ENCODE peak calls at places on chromosomes 5 and 9, in eight cellular contexts. K, I, F, C, P, X, E and T are unnamed samples. For H3K4me1, the result is how much of the 10 kb centered on the place peaks cover.

GRCh38 chr5:127080001-127080478 is 6.7 kb upstream of the C5orf63 start:
- DNase-seq in K (no peak), I (no peak), F (no peak), C (no peak), P (no peak), X (no peak), E (peak), T (no peak)

GRCh38 chr5:142904421-142904820 is 134.2 kb downstream of the ARHGAP26 start:
- DNase-seq in K (no peak), I (no peak), F (no peak), C (no peak), P (no peak), X (no peak), E (no peak), T (no peak)

GRCh38 chr5:10233011-10233410 is 16.7 kb downstream of the ATPSCKMT start:
- DNase-seq in K (no peak), I (no peak), F (no peak), C (no peak), P (no peak), X (no peak), E (no peak), T (no peak)

GRCh38 chr5:142289708-142290573 is 34.9 kb downstream of the SPRY4 start:
- DNase-seq in K (no peak), I (no peak), F (no peak), C (no peak), P (no peak), X (no peak), E (no peak), T (no peak)

GRCh38 chr5:154285661-154286408 is 95.3 kb downstream of the GALNT10 start:
- DNase-seq in K (no peak), I (no peak), F (no peak), C (peak), P (no peak), X (no peak), E (peak), T (no peak)

GRCh38 chr9:101119206-101119819 is 90.8 kb downstream of the PLPPR1 start:
- DNase-seq in K (peak), I (peak), F (no peak), C (peak), P (peak), X (no peak), E (peak), T (no peak)

GRCh38 chr9:15509931-15510788 is 610 bp downstream of the PSIP1 start:
- DNase-seq in K (no peak), I (peak), F (peak), C (peak), P (peak), X (peak), E (peak), T (peak)

GRCh38 chr5:177336603-177337494 is 14.6 kb downstream of the LMAN2 start:
- DNase-seq in K (no peak), I (no peak), F (no peak), C (no peak), P (no peak), X (no peak), E (no peak), T (no peak)

GRCh38 chr5:115415143-115415491 is 118.7 kb upstream of the CCDC112 start:
- DNase-seq in K (no peak), I (peak), F (no peak), C (peak), P (peak), X (no peak), E (peak), T (no peak)

GRCh38 chr5:125668904-125669303 is 754.3 kb upstream of the GRAMD2B start:
- DNase-seq in K (no peak), I (no peak), F (no peak), C (no peak), P (no peak), X (no peak), E (no peak), T (no peak)

GRCh38 chr5:174723315-174723978 is 935 bp upstream of the MSX2 start:
- DNase-seq in K (no peak), I (no peak), F (no peak), C (no peak), P (no peak), X (no peak), E (no peak), T (no peak)

GRCh38 chr5:156354571-156354970 is 27.6 kb downstream of the SGCD start:
- DNase-seq in K (no peak), I (no peak), F (no peak), C (no peak), P (no peak), X (no peak), E (peak), T (no peak)

GRCh38 chr9:110189001-110189400 is 19.0 kb downstream of the C9orf152 start:
- DNase-seq in K (peak), I (peak), F (peak), C (peak), P (no peak), X (no peak), E (no peak), T (no peak)

GRCh38 chr9:9846538-9846937 is 766.3 kb downstream of the PTPRD start:
- DNase-seq in K (no peak), I (no peak), F (no peak), C (no peak), P (no peak), X (no peak), E (no peak), T (no peak)

GRCh38 chr5:151014680-151015343 is 5.6 kb upstream of the GPX3 start:
- DNase-seq in K (no peak), I (no peak), F (no peak), C (no peak), P (no peak), X (no peak), E (no peak), T (no peak)

GRCh38 chr5:120254385-120254784 is 209.7 kb upstream of the PRR16 start:
- DNase-seq in K (no peak), I (no peak), F (no peak), C (no peak), P (no peak), X (no peak), E (no peak), T (no peak)

GRCh38 chr9:6080154-6080716 is 64.8 kb upstream of the RANBP6 start:
- DNase-seq in K (peak), I (peak), F (peak), C (peak), P (peak), X (peak), E (peak), T (peak)

GRCh38 chr9:1018121-1018520 is 32.0 kb upstream of the DMRT2 start:
- DNase-seq in K (peak), I (peak), F (no peak), C (peak), P (no peak), X (no peak), E (peak), T (peak)

GRCh38 chr5:102099766-102100331 is 196.2 kb downstream of the SLCO4C1 start:
- DNase-seq in K (no peak), I (no peak), F (no peak), C (no peak), P (no peak), X (no peak), E (no peak), T (no peak)

GRCh38 chr9:129102791-129103594 is 7.6 kb downstream of the CRAT start:
- DNase-seq in K (peak), I (peak), F (no peak), C (peak), P (peak), X (no peak), E (peak), T (no peak)

GRCh38 chr5:157354825-157355224 is 88.9 kb downstream of the CYFIP2 start:
- DNase-seq in K (no peak), I (no peak), F (no peak), C (peak), P (no peak), X (no peak), E (no peak), T (no peak)

GRCh38 chr5:1555011-1555807 is 31.4 kb upstream of the LPCAT1 start:
- DNase-seq in K (peak), I (no peak), F (no peak), C (peak), P (peak), X (no peak), E (peak), T (no peak)

GRCh38 chr5:35061216-35061615 is 13.5 kb upstream of the AGXT2 start:
- DNase-seq in K (no peak), I (no peak), F (no peak), C (no peak), P (no peak), X (no peak), E (peak), T (no peak)

GRCh38 chr5:119083679-119084078 is 12.8 kb downstream of the DMXL1 start:
- DNase-seq in K (no peak), I (no peak), F (no peak), C (no peak), P (no peak), X (no peak), E (no peak), T (no peak)

GRCh38 chr5:124285733-124286132 is 460.7 kb downstream of the ZNF608 start:
- DNase-seq in K (no peak), I (no peak), F (no peak), C (no peak), P (no peak), X (no peak), E (no peak), T (no peak)

GRCh38 chr5:5424736-5425135 is 2.3 kb downstream of the ICE1 start:
- DNase-seq in K (no peak), I (no peak), F (no peak), C (no peak), P (no peak), X (no peak), E (peak), T (peak)

GRCh38 chr9:132046456-132046855 is 33.2 kb downstream of the MED27 start:
- DNase-seq in K (no peak), I (no peak), F (no peak), C (no peak), P (no peak), X (no peak), E (peak), T (no peak)

GRCh38 chr9:120914953-120915352 is 11.6 kb downstream of the TRAF1 start:
- DNase-seq in K (no peak), I (no peak), F (peak), C (no peak), P (no peak), X (no peak), E (peak), T (no peak)

GRCh38 chr9:130175355-130175754 is 3.2 kb downstream of the NCS1 start:
- DNase-seq in K (no peak), I (no peak), F (no peak), C (no peak), P (no peak), X (no peak), E (no peak), T (no peak)

GRCh38 chr5:141437208-141437607 is 6.9 kb downstream of the PCDHGA12 start:
- DNase-seq in K (no peak), I (no peak), F (no peak), C (no peak), P (no peak), X (no peak), E (peak), T (no peak)

GRCh38 chr9:137085918-137086530 is 761 bp upstream of the MAN1B1 start:
- DNase-seq in K (no peak), I (peak), F (peak), C (peak), P (peak), X (no peak), E (peak), T (no peak)

GRCh38 chr5:139676406-139676805 is 28.3 kb downstream of the CXXC5 start:
- DNase-seq in K (no peak), I (no peak), F (no peak), C (no peak), P (no peak), X (no peak), E (no peak), T (no peak)

GRCh38 chr5:139678283-139678613 is 30.1 kb downstream of the CXXC5 start:
- DNase-seq in K (no peak), I (no peak), F (no peak), C (no peak), P (no peak), X (no peak), E (no peak), T (no peak)

GRCh38 chr5:139676951-139677367 is 28.8 kb downstream of the CXXC5 start:
- DNase-seq in K (peak), I (peak), F (no peak), C (no peak), P (no peak), X (no peak), E (no peak), T (no peak)

GRCh38 chr5:139678751-139679750 is 30.9 kb downstream of the CXXC5 start:
- DNase-seq in K (peak), I (no peak), F (no peak), C (no peak), P (no peak), X (no peak), E (peak), T (no peak)

GRCh38 chr5:139677404-139678282 is 29.5 kb downstream of the CXXC5 start:
- DNase-seq in K (peak), I (no peak), F (no peak), C (no peak), P (no peak), X (no peak), E (no peak), T (no peak)
- H3K27ac ChIP-seq in K (peak), I (peak), F (no peak), C (peak), P (no peak), X (no peak), E (no peak), T (no peak)

GRCh38 chr9:133968428-133968827 is 23.7 kb downstream of the VAV2 start:
- DNase-seq in K (no peak), I (no peak), F (peak), C (no peak), P (no peak), X (no peak), E (no peak), T (no peak)
- H3K4me1 ChIP-seq in K (under half), I (under half), F (under half), C (under half), P (under half), X (under half), E (under half), T (under half)

GRCh38 chr9:134386951-134387831 is 60.9 kb downstream of the RXRA start:
- DNase-seq in K (peak), I (peak), F (no peak), C (no peak), P (peak), X (no peak), E (peak), T (no peak)

GRCh38 chr9:134389659-134390058 is 63.4 kb downstream of the RXRA start:
- DNase-seq in K (no peak), I (no peak), F (no peak), C (no peak), P (no peak), X (no peak), E (no peak), T (no peak)

GRCh38 chr9:134388976-134389375 is 62.7 kb downstream of the RXRA start:
- DNase-seq in K (no peak), I (no peak), F (no peak), C (no peak), P (no peak), X (no peak), E (no peak), T (no peak)

GRCh38 chr9:134390537-134390936 is 64.3 kb downstream of the RXRA start:
- DNase-seq in K (no peak), I (no peak), F (no peak), C (no peak), P (no peak), X (peak), E (no peak), T (peak)

GRCh38 chr9:134388289-134388808 is 62.1 kb downstream of the RXRA start:
- DNase-seq in K (no peak), I (no peak), F (no peak), C (no peak), P (peak), X (no peak), E (no peak), T (no peak)
- H3K27ac ChIP-seq in K (peak), I (no peak), F (no peak), C (peak), P (peak), X (no peak), E (no peak), T (no peak)

GRCh38 chr9:123718188-123718587 is 211.7 kb downstream of the DENND1A start:
- DNase-seq in K (no peak), I (no peak), F (no peak), C (no peak), P (no peak), X (no peak), E (no peak), T (no peak)
- H3K4me1 ChIP-seq in K (under half), I (under half), F (under half), C (under half), P (under half), X (under half), E (under half), T (under half)